ENCODE peak calls at places on chromosomes 16 and 17, in nine cellular contexts. F is neural progenitor cell; P is AG04450; H is BE2C; M is keratinocyte; V is adipocyte; K is heart right ventricle; X is right cardiac atrium; I is CD8-positive, alpha-beta memory T cell. S is an unnamed sample.

GRCh38 chr16:85752511-85753420 is 1.9 kb upstream of the C16orf74 start:
- DNase-seq in F (peak; percentile 78), P (no peak), H (peak; percentile 81), M (no peak), V (no peak), K (peak; percentile 27), X (no peak), I (no peak), S (no peak)

GRCh38 chr16:87853411-87854052 is 15.8 kb downstream of the SLC7A5 start:
- DNase-seq in F (peak; percentile 88), P (peak; percentile 67), H (peak; percentile 95), M (peak; percentile 87), V (peak; percentile 98), K (peak; percentile 92), X (peak; percentile 96), I (peak; percentile 66), S (peak; percentile 76)

GRCh38 chr16:19284207-19284606 is 1.3 kb upstream of the CLEC19A start:
- DNase-seq in F (no peak), P (no peak), H (no peak), M (peak; percentile 68), V (peak; percentile 4), K (no peak), X (no peak), I (no peak), S (no peak)

GRCh38 chr16:30137897-30138296 is 14.9 kb upstream of the MAPK3 start:
- DNase-seq in F (no peak), P (no peak), H (no peak), M (no peak), V (no peak), K (no peak), X (no peak), I (no peak), S (no peak)

GRCh38 chr17:33140413-33141099 is 148.9 kb downstream of the SPACA3 start:
- DNase-seq in F (peak; percentile 49), P (no peak), H (no peak), M (no peak), V (no peak), K (no peak), X (no peak), I (no peak), S (no peak)

GRCh38 chr16:11121909-11122692 is 133.9 kb downstream of the SOCS1 start:
- DNase-seq in F (no peak), P (no peak), H (peak; percentile 37), M (no peak), V (no peak), K (no peak), X (no peak), I (no peak), S (no peak)

GRCh38 chr17:74192950-74193781 is 10.3 kb upstream of the RPL38 start:
- DNase-seq in F (no peak), P (no peak), H (peak; percentile 49), M (no peak), V (no peak), K (peak; percentile 40), X (peak; percentile 45), I (no peak), S (no peak)

GRCh38 chr16:49048557-49048956 is 233.1 kb downstream of the CBLN1 start:
- DNase-seq in F (no peak), P (no peak), H (no peak), M (no peak), V (no peak), K (no peak), X (no peak), I (no peak), S (no peak)

GRCh38 chr17:37019745-37020129 is 71.0 kb downstream of the AATF start:
- DNase-seq in F (no peak), P (no peak), H (no peak), M (no peak), V (no peak), K (no peak), X (no peak), I (no peak), S (no peak)

GRCh38 chr17:72456026-72456569 is 335.3 kb downstream of the SOX9 start:
- DNase-seq in F (no peak), P (no peak), H (no peak), M (no peak), V (peak; percentile 29), K (no peak), X (no peak), I (no peak), S (no peak)

GRCh38 chr17:67390646-67391480 is 13.8 kb downstream of the PITPNC1 start:
- DNase-seq in F (no peak), P (peak; percentile 65), H (no peak), M (no peak), V (peak; percentile 91), K (no peak), X (peak; percentile 63), I (peak; percentile 62), S (peak; percentile 94)

GRCh38 chr17:31308372-31308905 is 5.4 kb downstream of the EVI2B start:
- DNase-seq in F (no peak), P (no peak), H (no peak), M (no peak), V (no peak), K (no peak), X (no peak), I (no peak), S (no peak)

GRCh38 chr17:73623247-73623646 is 21.0 kb downstream of the SDK2 start:
- DNase-seq in F (no peak), P (no peak), H (no peak), M (no peak), V (no peak), K (no peak), X (no peak), I (no peak), S (no peak)

GRCh38 chr16:71626858-71627213 is 852 bp downstream of the MARVELD3 start:
- DNase-seq in F (peak; percentile 41), P (no peak), H (no peak), M (no peak), V (no peak), K (no peak), X (no peak), I (no peak), S (no peak)

GRCh38 chr17:40556198-40556661 is 9.0 kb downstream of the CCR7 start:
- DNase-seq in F (no peak), P (no peak), H (no peak), M (no peak), V (no peak), K (no peak), X (no peak), I (no peak), S (no peak)

GRCh38 chr17:40556884-40557414 is 8.3 kb downstream of the CCR7 start:
- DNase-seq in F (no peak), P (no peak), H (peak; percentile 70), M (no peak), V (no peak), K (no peak), X (no peak), I (no peak), S (no peak)

GRCh38 chr17:40558651-40559015 is 6.6 kb downstream of the CCR7 start:
- DNase-seq in F (no peak), P (no peak), H (no peak), M (no peak), V (no peak), K (no peak), X (no peak), I (no peak), S (no peak)

GRCh38 chr17:40558300-40558584 is 7.0 kb downstream of the CCR7 start:
- DNase-seq in F (no peak), P (no peak), H (no peak), M (no peak), V (no peak), K (no peak), X (no peak), I (no peak), S (no peak)

GRCh38 chr17:40557531-40558299 is 7.6 kb downstream of the CCR7 start:
- DNase-seq in F (no peak), P (no peak), H (no peak), M (no peak), V (peak; percentile 15), K (no peak), X (peak; percentile 75), I (no peak), S (no peak)
- H3K4me3 ChIP-seq in F (no peak overlapping the region), P (no peak overlapping the region), H (no peak overlapping the region), M (no peak overlapping the region), V (peak overlapping the region; percentile 78), K (peak overlapping the region; percentile 23), X (no peak overlapping the region), I (no peak overlapping the region), S (no peak overlapping the region)

GRCh38 chr17:63960006-63960405 is 12.7 kb downstream of the SCN4A start:
- DNase-seq in F (no peak), P (no peak), H (no peak), M (no peak), V (no peak), K (no peak), X (no peak), I (no peak), S (no peak)
- H3K4me3 ChIP-seq in F (no peak overlapping the region), P (no peak overlapping the region), H (no peak overlapping the region), M (no peak overlapping the region), V (peak overlapping the region; percentile 72), K (no peak overlapping the region), X (no peak overlapping the region), I (no peak overlapping the region), S (no peak overlapping the region)

GRCh38 chr17:57956311-57957119 is 1.3 kb upstream of the CUEDC1 start:
- DNase-seq in F (no peak), P (no peak), H (no peak), M (no peak), V (no peak), K (no peak), X (no peak), I (peak; percentile 54), S (no peak)
- H3K4me3 ChIP-seq in F (no peak overlapping the region), P (no peak overlapping the region), H (no peak overlapping the region), M (no peak overlapping the region), V (peak overlapping the region; percentile 87), K (no peak overlapping the region), X (no peak overlapping the region), I (peak overlapping the region; percentile 68), S (no peak overlapping the region)

GRCh38 chr16:23836404-23837291 is 865 bp downstream of the PRKCB start:
- DNase-seq in F (peak; percentile 74), P (no peak), H (peak; percentile 9), M (no peak), V (no peak), K (peak; percentile 27), X (peak; percentile 18), I (peak; percentile 68), S (no peak)
- H3K4me3 ChIP-seq in F (peak overlapping the region; percentile 69), P (no peak overlapping the region), H (no peak overlapping the region), M (no peak overlapping the region), V (no peak overlapping the region), K (peak overlapping the region; percentile 44), X (peak overlapping the region; percentile 54), I (peak overlapping the region; percentile 84), S (peak overlapping the region; percentile 23)

DNA sequence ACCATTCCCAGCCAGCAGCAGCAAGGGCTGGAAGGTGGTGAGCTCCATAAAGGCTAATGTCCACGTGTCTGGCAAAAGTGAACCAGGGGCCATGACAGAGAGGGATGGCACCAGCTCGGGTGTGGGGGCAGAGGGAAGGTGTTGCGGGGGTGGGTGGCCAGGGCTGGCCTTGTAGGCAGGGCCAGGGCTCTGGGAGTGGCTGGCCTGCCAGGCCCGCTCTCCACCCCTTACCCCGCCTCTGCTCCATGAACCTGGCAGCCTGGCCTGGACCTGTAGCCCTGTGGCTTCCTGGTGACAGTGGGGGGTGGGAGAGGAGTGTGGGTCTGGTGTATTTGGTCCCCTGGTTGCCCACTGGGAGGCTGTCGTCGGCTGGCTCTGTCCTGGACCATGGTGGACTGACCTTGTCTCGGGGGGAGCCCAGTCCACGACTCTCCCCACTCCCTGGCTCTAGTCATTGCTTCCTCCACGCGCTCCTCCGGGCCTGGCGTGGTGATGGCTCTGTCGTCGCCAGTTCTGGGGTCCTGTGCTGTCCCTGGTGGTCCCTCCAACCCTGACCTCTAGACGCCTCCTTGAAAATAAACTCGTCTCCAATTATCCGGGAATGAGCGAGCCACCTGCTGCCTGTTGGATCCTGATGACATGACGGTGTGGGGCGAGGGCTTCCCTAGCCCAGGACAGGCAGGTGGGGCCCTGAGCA is 50.0 kb downstream of the ENGASE start:
- DNase-seq in F (no peak), P (no peak), H (no peak), M (no peak), V (no peak), K (no peak), X (no peak), I (no peak), S (no peak)
- H3K4me3 ChIP-seq in F (no peak overlapping the region), P (no peak overlapping the region), H (no peak overlapping the region), M (no peak overlapping the region), V (no peak overlapping the region), K (no peak overlapping the region), X (no peak overlapping the region), I (no peak overlapping the region), S (no peak overlapping the region)